ENCODE peak calls at places on chromosomes 7 and 10, in six cellular contexts. F, E, Y, X, S and U are unnamed samples. For H3K4me1 and H3K27me3, the result is how much of the 10 kb centered on the place peaks cover.

GRCh38 chr7:16098585-16099179 is 322.7 kb downstream of the CRPPA start:
- DNase-seq in F (no peak), E (no peak), Y (no peak), X (no peak), S (no peak), U (no peak)

GRCh38 chr10:112475565-112476233 is 28.7 kb downstream of the VTI1A start:
- DNase-seq in F (no peak), E (no peak), Y (no peak), X (no peak), S (no peak), U (no peak)

GRCh38 chr7:41688012-41688625 is 14.8 kb downstream of the INHBA start:
- DNase-seq in F (no peak), E (no peak), Y (no peak), X (no peak), S (no peak), U (no peak)

GRCh38 chr7:44196450-44196872 is 4.3 kb upstream of the YKT6 start:
- DNase-seq in F (no peak), E (peak), Y (no peak), X (no peak), S (no peak), U (no peak)

GRCh38 chr10:114320249-114321116 is 81.4 kb downstream of the VWA2 start:
- DNase-seq in F (no peak), E (no peak), Y (no peak), X (no peak), S (no peak), U (no peak)

GRCh38 chr7:75045881-75046280 is 27.7 kb downstream of the RCC1L start:
- DNase-seq in F (no peak), E (no peak), Y (no peak), X (no peak), S (no peak), U (no peak)

GRCh38 chr10:46227571-46228075 is 59.2 kb upstream of the ANTXRL start:
- DNase-seq in F (no peak), E (no peak), Y (peak), X (no peak), S (no peak), U (no peak)

GRCh38 chr10:77285529-77286182 is 352.0 kb downstream of the KCNMA1 start:
- DNase-seq in F (no peak), E (no peak), Y (no peak), X (no peak), S (no peak), U (no peak)

GRCh38 chr7:104814126-104814525 is 199.9 kb upstream of the KMT2E start:
- DNase-seq in F (no peak), E (no peak), Y (no peak), X (no peak), S (no peak), U (no peak)

GRCh38 chr10:51377932-51378206 is 303.6 kb downstream of the PRKG1 start:
- DNase-seq in F (no peak), E (no peak), Y (no peak), X (no peak), S (no peak), U (no peak)

GRCh38 chr7:47512481-47513176 is 69.3 kb downstream of the TNS3 start:
- DNase-seq in F (no peak), E (no peak), Y (no peak), X (no peak), S (no peak), U (no peak)

DNA sequence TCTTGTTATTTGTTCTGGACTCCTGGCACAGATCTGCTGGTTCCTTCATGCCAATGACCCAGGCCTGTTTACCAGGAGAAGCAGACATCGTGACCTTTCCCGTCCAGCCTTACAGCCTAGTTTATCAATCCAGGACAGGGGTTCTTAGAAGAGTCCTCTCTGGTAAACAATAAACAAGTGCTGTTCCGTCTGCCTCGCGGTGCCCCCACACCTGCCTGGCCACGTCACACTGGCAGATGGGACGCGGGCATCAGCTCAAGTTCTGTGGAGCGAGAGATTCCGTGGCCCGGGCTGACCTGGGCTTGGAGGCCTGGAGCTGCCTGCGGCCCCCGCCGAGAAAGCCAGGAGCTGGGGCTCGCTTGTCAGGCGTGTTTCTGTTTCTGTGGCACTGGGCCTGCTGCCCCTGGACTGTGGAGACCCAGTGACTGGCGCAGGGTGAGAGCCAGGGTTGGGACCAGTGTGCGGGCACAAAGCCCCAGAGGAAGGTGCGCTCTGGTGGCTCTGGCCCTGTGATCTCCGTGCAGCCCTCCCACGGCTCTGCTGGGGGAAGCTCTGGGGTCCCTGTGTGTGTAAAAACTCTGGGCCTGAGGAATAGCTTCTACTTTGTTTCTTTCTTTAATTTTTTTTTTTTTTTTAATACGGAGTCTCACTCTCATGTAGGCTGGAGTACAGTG is 28.4 kb upstream of the PFKFB3 start:
- DNase-seq in F (no peak), E (no peak), Y (no peak), X (no peak), S (no peak), U (no peak)
- H3K4me1 ChIP-seq in F (half or more), E (half or more), Y (half or more), X (half or more), S (under half), U (half or more)

GRCh38 chr10:110881247-110881646 is 9.5 kb downstream of the PDCD4 start:
- DNase-seq in F (no peak), E (no peak), Y (no peak), X (no peak), S (no peak), U (no peak)

GRCh38 chr10:110883924-110884323 is 12.2 kb downstream of the PDCD4 start:
- DNase-seq in F (no peak), E (no peak), Y (no peak), X (no peak), S (no peak), U (no peak)

GRCh38 chr10:110881905-110882304 is 10.2 kb downstream of the PDCD4 start:
- DNase-seq in F (no peak), E (no peak), Y (no peak), X (no peak), S (no peak), U (no peak)

GRCh38 chr10:110876788-110877187 is 5.1 kb downstream of the PDCD4 start:
- DNase-seq in F (no peak), E (no peak), Y (no peak), X (no peak), S (no peak), U (no peak)

DNA sequence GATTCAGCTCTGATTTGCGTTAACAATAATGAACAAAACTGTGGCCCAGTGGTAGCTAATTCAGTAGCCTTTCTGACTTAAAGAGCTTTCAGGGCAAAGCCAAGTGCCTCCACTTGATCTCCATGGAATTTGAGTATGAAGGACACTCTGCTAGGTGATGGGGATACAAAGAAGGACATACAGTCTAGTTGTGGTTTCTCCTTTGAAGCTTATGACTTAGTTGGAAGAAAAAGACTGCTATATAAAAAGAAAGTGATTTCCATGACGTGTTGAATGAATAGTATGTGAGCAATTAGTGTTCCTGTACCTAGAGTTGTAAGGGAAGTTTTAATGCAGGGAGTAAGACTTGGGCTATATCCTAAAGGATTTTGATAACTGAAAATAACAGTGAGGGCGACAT is 8.3 kb downstream of the PDCD4 start:
- DNase-seq in F (no peak), E (no peak), Y (no peak), X (no peak), S (no peak), U (no peak)
- H3K4me3 ChIP-seq in F (peak), E (no peak), Y (no peak), X (no peak), S (no peak), U (no peak)

GRCh38 chr10:100677290-100677945 is 68.0 kb upstream of the PAX2 start:
- DNase-seq in F (no peak), E (no peak), Y (no peak), X (no peak), S (no peak), U (no peak)
- H3K27me3 ChIP-seq in F (half or more), E (under half), Y (under half), X (under half), S (under half), U (half or more)

GRCh38 chr10:5943536-5943935 is 33.8 kb downstream of the IL15RA start:
- DNase-seq in F (peak), E (no peak), Y (peak), X (peak), S (no peak), U (no peak)
- H3K4me1 ChIP-seq in F (half or more), E (under half), Y (under half), X (under half), S (under half), U (under half)

DNA sequence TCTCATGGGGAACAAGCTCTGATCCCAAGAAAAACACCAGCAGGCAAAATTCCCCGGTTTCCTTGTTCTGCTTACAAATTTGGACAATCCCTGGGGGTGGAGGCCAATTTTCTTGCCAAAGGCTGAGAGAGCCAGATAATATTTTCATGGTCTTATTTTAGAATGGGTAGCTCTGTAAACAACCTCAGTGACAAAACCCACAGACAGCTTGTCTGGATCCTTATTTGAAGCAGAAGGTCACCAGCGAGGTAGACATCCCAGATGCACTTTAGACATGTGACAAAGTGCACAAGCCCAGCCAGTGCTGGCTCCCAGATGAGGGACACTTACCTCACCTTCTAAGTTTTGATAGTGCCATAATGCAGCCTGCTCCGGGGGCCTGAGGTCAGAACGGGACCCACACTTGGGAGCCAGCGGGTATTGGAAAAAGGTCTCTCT is 102.6 kb upstream of the DDC start:
- DNase-seq in F (peak), E (no peak), Y (peak), X (no peak), S (no peak), U (no peak)
- H3K4me3 ChIP-seq in F (peak), E (no peak), Y (no peak), X (peak), S (no peak), U (no peak)

GRCh38 chr7:68291710-68292109 is 1295.1 kb downstream of the TYW1 start:
- DNase-seq in F (no peak), E (no peak), Y (no peak), X (no peak), S (no peak), U (no peak)
- H3K27me3 ChIP-seq in F (under half), E (under half), Y (under half), X (under half), S (under half), U (under half)

GRCh38 chr10:61941202-61941651 is 39.7 kb downstream of the ARID5B start:
- DNase-seq in F (no peak), E (no peak), Y (no peak), X (no peak), S (no peak), U (no peak)
- H3K4me1 ChIP-seq in F (under half), E (half or more), Y (under half), X (half or more), S (under half), U (half or more)

DNA sequence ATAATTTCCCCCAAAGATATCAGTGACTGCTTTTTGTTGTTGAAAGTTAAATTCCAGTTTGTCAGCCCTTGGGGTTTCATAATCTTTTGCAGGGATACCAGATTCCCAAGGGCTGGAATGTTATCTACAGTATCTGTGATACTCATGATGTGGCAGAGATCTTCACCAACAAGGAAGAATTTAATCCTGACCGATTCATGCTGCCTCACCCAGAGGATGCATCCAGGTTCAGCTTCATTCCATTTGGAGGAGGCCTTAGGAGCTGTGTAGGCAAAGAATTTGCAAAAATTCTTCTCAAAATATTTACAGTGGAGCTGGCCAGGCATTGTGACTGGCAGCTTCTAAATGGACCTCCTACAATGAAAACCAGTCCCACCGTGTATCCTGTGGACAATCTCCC is 3.2 kb downstream of the CYP26A1 start:
- DNase-seq in F (no peak), E (no peak), Y (peak), X (no peak), S (no peak), U (no peak)
- H3K4me3 ChIP-seq in F (no peak), E (no peak), Y (no peak), X (no peak), S (no peak), U (no peak)

GRCh38 chr10:132784582-132785432 is 1.1 kb downstream of the NKX6-2 start:
- DNase-seq in F (no peak), E (no peak), Y (no peak), X (no peak), S (no peak), U (no peak)
- H3K27me3 ChIP-seq in F (half or more), E (under half), Y (under half), X (under half), S (under half), U (half or more)

GRCh38 chr10:80462277-80462985 is 8.3 kb downstream of the TSPAN14 start:
- DNase-seq in F (no peak), E (no peak), Y (no peak), X (no peak), S (no peak), U (no peak)

GRCh38 chr10:80462986-80463741 is 9.1 kb downstream of the TSPAN14 start:
- DNase-seq in F (no peak), E (no peak), Y (no peak), X (no peak), S (peak), U (no peak)

GRCh38 chr10:80460399-80461207 is 6.5 kb downstream of the TSPAN14 start:
- DNase-seq in F (no peak), E (no peak), Y (no peak), X (no peak), S (no peak), U (no peak)

GRCh38 chr10:80459047-80459865 is 5.1 kb downstream of the TSPAN14 start:
- DNase-seq in F (peak), E (peak), Y (peak), X (peak), S (peak), U (no peak)

DNA sequence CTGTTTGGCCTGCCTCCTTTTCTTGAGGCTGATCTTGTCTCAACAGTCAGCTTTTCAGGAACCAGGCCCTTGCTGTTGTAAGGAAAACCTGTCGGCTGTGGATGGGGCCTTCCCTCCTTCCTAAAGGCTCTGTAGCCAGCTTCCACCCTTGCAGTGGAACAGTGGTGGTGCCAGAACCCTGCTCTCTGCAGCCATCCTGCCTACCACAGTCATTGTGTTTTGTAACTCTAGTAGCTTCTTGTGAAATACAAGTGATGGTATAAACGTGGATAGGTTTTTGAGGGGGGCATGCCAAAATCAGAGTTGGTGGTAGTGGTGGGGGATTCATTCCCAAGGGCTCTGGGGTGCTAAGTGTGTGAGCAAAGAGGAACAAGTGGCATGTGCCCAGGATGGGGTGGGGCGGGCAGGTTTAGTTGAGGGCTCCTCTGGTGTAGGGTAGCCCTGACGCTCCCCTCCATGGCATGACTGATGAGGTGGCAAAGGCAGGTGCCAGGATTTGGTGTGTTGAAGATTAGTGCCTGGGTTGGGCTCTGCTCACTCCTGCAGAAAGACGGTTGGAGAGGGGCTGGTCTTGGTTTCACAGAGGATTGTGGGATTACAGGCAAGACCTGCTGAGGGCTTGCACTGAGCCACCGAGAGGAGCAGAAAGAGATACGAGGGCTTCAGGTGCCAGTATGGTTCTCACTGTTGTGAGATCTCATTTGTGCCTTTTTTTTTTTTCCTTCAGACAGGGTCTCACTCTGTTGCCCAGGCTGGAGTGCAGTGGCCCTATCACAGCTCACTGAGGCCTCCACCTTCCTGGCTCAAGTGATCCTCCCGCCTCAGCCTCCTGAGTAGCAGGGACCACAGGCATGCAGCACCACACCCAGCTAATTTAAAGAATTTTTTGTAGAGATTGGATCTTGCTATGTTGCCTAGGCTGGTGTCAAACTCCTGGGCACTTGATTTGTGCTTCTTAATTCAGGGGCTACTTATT is 7.4 kb downstream of the TSPAN14 start:
- DNase-seq in F (no peak), E (no peak), Y (no peak), X (no peak), S (no peak), U (no peak)
- H3K4me1 ChIP-seq in F (half or more), E (half or more), Y (half or more), X (half or more), S (half or more), U (half or more)